ENCODE peak calls at places on chromosomes 5 and 9, in seven cellular contexts. S is GDM1; H is neuronal stem cell; F is fibroblast of lung; B is naive thymus-derived CD4-positive, alpha-beta T cell; Z is GM12865; D is NAMALWA. A is an unnamed sample.

GRCh38 chr9:122463828-122464632 is 13.7 kb downstream of the OR1J1 start:
- DNase-seq in D (peak; percentile 62), H (no peak), Z (peak; percentile 63), F (no peak), B (no peak), S (peak; percentile 76), A (peak; percentile 31)

GRCh38 chr5:127320032-127320945 is 29.7 kb downstream of the MEGF10 start:
- DNase-seq in Z (peak; percentile 75), B (no peak), F (no peak), D (peak; percentile 16), H (no peak), S (peak; percentile 35), A (no peak)

GRCh38 chr5:145619806-145620205 is 215.3 kb downstream of the PRELID2 start:
- DNase-seq in H (no peak), F (peak; percentile 2), D (no peak), Z (no peak), S (no peak), B (no peak), A (no peak)

GRCh38 chr5:89313804-89314588 is 431.0 kb upstream of the MEF2C start:
- DNase-seq in D (peak; percentile 62), F (peak; percentile 63), Z (peak; percentile 97), H (no peak), B (no peak), S (peak; percentile 7), A (peak; percentile 32)

GRCh38 chr9:137621131-137621757 is 2.4 kb downstream of the EHMT1 start:
- DNase-seq in S (no peak), D (peak; percentile 67), H (no peak), F (peak; percentile 33), Z (no peak), B (peak; percentile 31), A (peak; percentile 34)

GRCh38 chr5:93569295-93570164 is 11.5 kb downstream of the NR2F1-AS1 start:
- DNase-seq in S (no peak), Z (no peak), H (no peak), B (no peak), D (no peak), F (no peak), A (no peak)

GRCh38 chr5:53211799-53212198 is 102.2 kb upstream of the MOCS2 start:
- DNase-seq in B (no peak), Z (no peak), S (no peak), H (no peak), F (peak; percentile 3), D (no peak), A (peak; percentile 55)

GRCh38 chr5:136802382-136802781 is 437.0 kb upstream of the TRPC7 start:
- DNase-seq in S (no peak), D (peak; percentile 43), Z (no peak), H (peak; percentile 3), F (no peak), B (no peak), A (peak; percentile 55)

GRCh38 chr9:4738866-4739586 is 2.0 kb downstream of the AK3 start:
- DNase-seq in H (no peak), B (no peak), D (no peak), F (no peak), S (no peak), Z (no peak), A (no peak)

GRCh38 chr5:112917453-112918005 is 4.5 kb downstream of the REEP5 start:
- DNase-seq in B (no peak), Z (peak; percentile 45), S (no peak), D (peak; percentile 36), H (no peak), F (peak; percentile 21), A (no peak)

GRCh38 chr5:115932991-115933390 is 29.3 kb upstream of the LVRN start:
- DNase-seq in Z (no peak), F (no peak), S (no peak), D (no peak), B (no peak), H (no peak), A (no peak)

GRCh38 chr5:145244788-145245187 is 590.4 kb downstream of the PRELID2 start:
- DNase-seq in D (no peak), B (no peak), S (no peak), H (no peak), Z (no peak), F (peak; percentile 51), A (peak; percentile 46)

GRCh38 chr9:136235709-136236455 is 9.7 kb downstream of the QSOX2 start:
- DNase-seq in H (no peak), S (no peak), B (no peak), F (no peak), D (no peak), Z (no peak), A (no peak)

GRCh38 chr9:22084336-22085035 is 75.4 kb upstream of the CDKN2B start:
- DNase-seq in Z (no peak), H (no peak), S (no peak), F (peak; percentile 93), D (no peak), B (no peak), A (peak; percentile 65)

GRCh38 chr9:38125889-38126288 is 56.9 kb upstream of the SHB start:
- DNase-seq in D (no peak), S (no peak), B (no peak), H (no peak), Z (no peak), F (no peak), A (no peak)

GRCh38 chr5:65672787-65673186 is 48.0 kb downstream of the SHLD3 start:
- DNase-seq in S (no peak), Z (no peak), H (no peak), F (peak; percentile 75), B (no peak), D (no peak), A (no peak)

GRCh38 chr5:72170101-72170500 is 62.8 kb downstream of the MAP1B start:
- DNase-seq in F (no peak), B (no peak), H (no peak), Z (no peak), D (no peak), S (no peak), A (no peak)

GRCh38 chr5:42858031-42858643 is 46.4 kb upstream of the SELENOP start:
- DNase-seq in S (no peak), F (peak; percentile 55), H (no peak), B (no peak), Z (no peak), D (no peak), A (peak; percentile 22)

GRCh38 chr5:111628901-111629300 is 116.6 kb upstream of the STARD4 start:
- DNase-seq in B (no peak), S (no peak), D (no peak), H (no peak), F (peak; percentile 64), Z (no peak), A (no peak)

GRCh38 chr5:76608833-76609232 is 14.4 kb downstream of the F2RL2 start:
- DNase-seq in F (peak; percentile 75), Z (peak; percentile 23), B (peak; percentile 42), S (no peak), H (no peak), D (peak; percentile 50), A (peak; percentile 80)

GRCh38 chr5:178221857-178222256 is 10.7 kb downstream of the PHYKPL start:
- DNase-seq in D (peak; percentile 35), H (no peak), Z (no peak), F (no peak), S (no peak), B (no peak), A (no peak)

GRCh38 chr5:141051526-141051876 is 327 bp downstream of the PCDHB1 start:
- DNase-seq in B (no peak), S (no peak), H (no peak), F (no peak), Z (no peak), D (no peak), A (no peak)

GRCh38 chr9:3342159-3342777 is 183.5 kb downstream of the RFX3 start:
- DNase-seq in S (no peak), F (peak; percentile 77), H (no peak), Z (peak; percentile 3), D (no peak), B (no peak), A (no peak)

GRCh38 chr5:72622152-72622760 is 115.0 kb upstream of the ZNF366 start:
- DNase-seq in B (no peak), Z (no peak), D (no peak), F (no peak), S (no peak), H (no peak), A (no peak)